ENCODE peak calls at places on chromosome 14, in seven cellular contexts. One of them, this sample, is unnamed.

GRCh38 chr14:76676539-76676938 is 84.7 kb upstream of the VASH1 start:
- DNase-seq in H9: no peak
- DNase-seq in fibroblast of villous mesenchyme: no peak
- DNase-seq in astrocyte of the spinal cord: no peak
- DNase-seq in endodermal cell: no peak
- DNase-seq in HFFc6: no peak
- DNase-seq in adrenal gland: no peak
- DNase-seq in this sample: no peak

GRCh38 chr14:39005044-39005736 is 97.8 kb downstream of the SEC23A start:
- DNase-seq in HFFc6: no peak
- DNase-seq in H9: no peak
- DNase-seq in endodermal cell: no peak
- DNase-seq in astrocyte of the spinal cord: no peak
- DNase-seq in adrenal gland: no peak
- DNase-seq in fibroblast of villous mesenchyme: peak
- DNase-seq in this sample: no peak

GRCh38 chr14:26528415-26529182 is 69.2 kb downstream of the NOVA1 start:
- DNase-seq in fibroblast of villous mesenchyme: no peak
- DNase-seq in adrenal gland: no peak
- DNase-seq in endodermal cell: no peak
- DNase-seq in HFFc6: no peak
- DNase-seq in H9: no peak
- DNase-seq in astrocyte of the spinal cord: peak
- DNase-seq in this sample: no peak

GRCh38 chr14:70804556-70805162 is 4.7 kb downstream of the MAP3K9 start:
- DNase-seq in endodermal cell: no peak
- DNase-seq in adrenal gland: no peak
- DNase-seq in HFFc6: no peak
- DNase-seq in H9: no peak
- DNase-seq in astrocyte of the spinal cord: no peak
- DNase-seq in fibroblast of villous mesenchyme: no peak
- DNase-seq in this sample: no peak

GRCh38 chr14:35435177-35435576 is 30.6 kb upstream of the NFKBIA start:
- DNase-seq in H9: no peak
- DNase-seq in adrenal gland: no peak
- DNase-seq in endodermal cell: no peak
- DNase-seq in HFFc6: peak
- DNase-seq in fibroblast of villous mesenchyme: no peak
- DNase-seq in astrocyte of the spinal cord: no peak
- DNase-seq in this sample: no peak

GRCh38 chr14:102930753-102931579 is 8.5 kb downstream of the AMN start:
- DNase-seq in fibroblast of villous mesenchyme: peak
- DNase-seq in adrenal gland: peak
- DNase-seq in HFFc6: no peak
- DNase-seq in H9: peak
- DNase-seq in endodermal cell: peak
- DNase-seq in astrocyte of the spinal cord: peak
- DNase-seq in this sample: no peak

GRCh38 chr14:65637780-65638179 is 225.2 kb downstream of the FUT8 start:
- DNase-seq in endodermal cell: no peak
- DNase-seq in astrocyte of the spinal cord: peak
- DNase-seq in HFFc6: no peak
- DNase-seq in adrenal gland: no peak
- DNase-seq in H9: no peak
- DNase-seq in fibroblast of villous mesenchyme: no peak
- DNase-seq in this sample: no peak

GRCh38 chr14:65255029-65255545 is 152.8 kb upstream of the MAX start:
- DNase-seq in astrocyte of the spinal cord: peak
- DNase-seq in endodermal cell: no peak
- DNase-seq in H9: no peak
- DNase-seq in HFFc6: peak
- DNase-seq in fibroblast of villous mesenchyme: peak
- DNase-seq in adrenal gland: no peak
- DNase-seq in this sample: no peak

GRCh38 chr14:61925732-61926445 is 163.7 kb downstream of the SNAPC1 start:
- DNase-seq in endodermal cell: no peak
- DNase-seq in fibroblast of villous mesenchyme: peak
- DNase-seq in adrenal gland: no peak
- DNase-seq in H9: no peak
- DNase-seq in HFFc6: peak
- DNase-seq in astrocyte of the spinal cord: peak
- DNase-seq in this sample: no peak

GRCh38 chr14:44316647-44317432 is 190.2 kb downstream of the FSCB start:
- DNase-seq in adrenal gland: peak
- DNase-seq in HFFc6: peak
- DNase-seq in fibroblast of villous mesenchyme: peak
- DNase-seq in endodermal cell: no peak
- DNase-seq in H9: no peak
- DNase-seq in astrocyte of the spinal cord: peak
- DNase-seq in this sample: peak

GRCh38 chr14:101108579-101109346 is 205.2 kb upstream of the RTL1 start:
- DNase-seq in endodermal cell: peak
- DNase-seq in H9: no peak
- DNase-seq in HFFc6: no peak
- DNase-seq in adrenal gland: no peak
- DNase-seq in fibroblast of villous mesenchyme: no peak
- DNase-seq in astrocyte of the spinal cord: no peak
- DNase-seq in this sample: no peak

GRCh38 chr14:24880689-24881088 is 169.3 kb downstream of the STXBP6 start:
- DNase-seq in fibroblast of villous mesenchyme: no peak
- DNase-seq in astrocyte of the spinal cord: no peak
- DNase-seq in endodermal cell: no peak
- DNase-seq in H9: no peak
- DNase-seq in adrenal gland: peak
- DNase-seq in HFFc6: no peak
- DNase-seq in this sample: no peak

GRCh38 chr14:68384335-68384734 is 408.5 kb downstream of the ZFP36L1 start:
- DNase-seq in HFFc6: no peak
- DNase-seq in H9: no peak
- DNase-seq in fibroblast of villous mesenchyme: peak
- DNase-seq in astrocyte of the spinal cord: no peak
- DNase-seq in endodermal cell: no peak
- DNase-seq in adrenal gland: peak
- DNase-seq in this sample: no peak

GRCh38 chr14:81105378-81105777 is 115.4 kb downstream of the GTF2A1 start:
- DNase-seq in fibroblast of villous mesenchyme: no peak
- DNase-seq in endodermal cell: no peak
- DNase-seq in H9: no peak
- DNase-seq in adrenal gland: no peak
- DNase-seq in HFFc6: no peak
- DNase-seq in astrocyte of the spinal cord: no peak
- DNase-seq in this sample: no peak

GRCh38 chr14:104422301-104423223 is 157.0 kb upstream of the C14orf180 start:
- DNase-seq in H9: no peak
- DNase-seq in astrocyte of the spinal cord: no peak
- DNase-seq in adrenal gland: no peak
- DNase-seq in fibroblast of villous mesenchyme: no peak
- DNase-seq in endodermal cell: no peak
- DNase-seq in HFFc6: no peak
- DNase-seq in this sample: no peak

GRCh38 chr14:76500011-76500410 is 124.1 kb downstream of the ESRRB start:
- DNase-seq in endodermal cell: peak
- DNase-seq in HFFc6: peak
- DNase-seq in fibroblast of villous mesenchyme: no peak
- DNase-seq in adrenal gland: no peak
- DNase-seq in H9: no peak
- DNase-seq in astrocyte of the spinal cord: no peak
- DNase-seq in this sample: no peak

GRCh38 chr14:85537526-85537925 is 7.6 kb downstream of the FLRT2 start:
- DNase-seq in endodermal cell: no peak
- DNase-seq in H9: no peak
- DNase-seq in astrocyte of the spinal cord: no peak
- DNase-seq in fibroblast of villous mesenchyme: no peak
- DNase-seq in HFFc6: no peak
- DNase-seq in adrenal gland: no peak
- DNase-seq in this sample: no peak

GRCh38 chr14:85534914-85535313 is 5.0 kb downstream of the FLRT2 start:
- DNase-seq in fibroblast of villous mesenchyme: peak
- DNase-seq in HFFc6: no peak
- DNase-seq in astrocyte of the spinal cord: no peak
- DNase-seq in adrenal gland: no peak
- DNase-seq in H9: no peak
- DNase-seq in endodermal cell: peak
- DNase-seq in this sample: no peak

GRCh38 chr14:85536835-85537195 is 6.9 kb downstream of the FLRT2 start:
- DNase-seq in fibroblast of villous mesenchyme: peak
- DNase-seq in H9: no peak
- DNase-seq in astrocyte of the spinal cord: no peak
- DNase-seq in endodermal cell: no peak
- DNase-seq in HFFc6: no peak
- DNase-seq in adrenal gland: no peak
- DNase-seq in this sample: no peak

GRCh38 chr14:85535316-85535715 is 5.4 kb downstream of the FLRT2 start:
- DNase-seq in H9: no peak
- DNase-seq in adrenal gland: no peak
- DNase-seq in endodermal cell: no peak
- DNase-seq in HFFc6: no peak
- DNase-seq in astrocyte of the spinal cord: no peak
- DNase-seq in fibroblast of villous mesenchyme: no peak
- DNase-seq in this sample: no peak

GRCh38 chr14:85535916-85536834 is 6.2 kb downstream of the FLRT2 start:
- DNase-seq in endodermal cell: peak
- DNase-seq in fibroblast of villous mesenchyme: peak
- DNase-seq in adrenal gland: peak
- DNase-seq in H9: no peak
- DNase-seq in astrocyte of the spinal cord: peak
- DNase-seq in HFFc6: peak
- DNase-seq in this sample: no peak
- TF ChIP-seq CTCF in endodermal cell: peak
- TF ChIP-seq CTCF in fibroblast of villous mesenchyme: peak
- TF ChIP-seq CTCF in adrenal gland: peak
- TF ChIP-seq CTCF in H9: peak
- TF ChIP-seq CTCF in astrocyte of the spinal cord: peak
- TF ChIP-seq CTCF in HFFc6: peak
- TF ChIP-seq CTCF in this sample: peak

GRCh38 chr14:58844544-58844943 is 206.8 kb downstream of the DACT1 start:
- DNase-seq in astrocyte of the spinal cord: no peak
- DNase-seq in HFFc6: no peak
- DNase-seq in fibroblast of villous mesenchyme: no peak
- DNase-seq in adrenal gland: no peak
- DNase-seq in H9: no peak
- DNase-seq in endodermal cell: no peak
- DNase-seq in this sample: no peak
- TF ChIP-seq CTCF in astrocyte of the spinal cord: no peak
- TF ChIP-seq CTCF in HFFc6: no peak
- TF ChIP-seq CTCF in fibroblast of villous mesenchyme: no peak
- TF ChIP-seq CTCF in adrenal gland: no peak
- TF ChIP-seq CTCF in H9: no peak
- TF ChIP-seq CTCF in endodermal cell: no peak
- TF ChIP-seq CTCF in this sample: no peak

DNA sequence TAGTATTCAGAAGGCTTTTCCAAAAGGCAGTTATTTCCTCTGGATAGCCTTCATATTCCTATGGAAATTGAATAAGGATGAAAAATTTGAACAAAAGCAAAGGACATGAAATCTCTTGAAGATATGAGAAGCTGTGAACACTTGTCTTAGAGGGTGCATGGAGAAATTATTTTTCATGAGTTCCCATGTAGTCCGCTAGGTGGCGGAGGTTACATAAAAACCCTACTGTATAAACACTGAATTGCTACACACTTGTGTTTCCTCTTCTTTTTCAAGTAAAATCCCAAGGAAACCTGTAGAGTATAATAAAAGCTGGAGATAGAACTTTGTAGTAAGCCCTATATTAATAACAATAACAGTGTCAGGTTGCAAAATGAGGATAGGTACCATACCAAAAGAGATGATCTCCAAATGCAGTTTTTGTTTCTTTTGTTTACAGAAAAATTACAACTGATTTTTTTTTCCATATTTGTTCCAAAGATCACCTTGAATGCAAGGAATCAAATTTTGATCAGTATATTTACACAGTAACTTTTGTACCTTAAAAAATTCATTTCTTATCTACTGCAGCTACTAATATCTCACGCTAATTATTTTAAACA is 37.8 kb upstream of the OR4E1 start:
- DNase-seq in HFFc6: peak
- DNase-seq in adrenal gland: peak
- DNase-seq in astrocyte of the spinal cord: peak
- DNase-seq in H9: no peak
- DNase-seq in fibroblast of villous mesenchyme: peak
- DNase-seq in endodermal cell: peak
- DNase-seq in this sample: no peak
- TF ChIP-seq CTCF in HFFc6: peak
- TF ChIP-seq CTCF in adrenal gland: peak
- TF ChIP-seq CTCF in astrocyte of the spinal cord: peak
- TF ChIP-seq CTCF in H9: peak
- TF ChIP-seq CTCF in fibroblast of villous mesenchyme: peak
- TF ChIP-seq CTCF in endodermal cell: peak
- TF ChIP-seq CTCF in this sample: peak

GRCh38 chr14:60648934-60649814 is at the start of gene SIX1:
- DNase-seq in astrocyte of the spinal cord: peak
- DNase-seq in H9: peak
- DNase-seq in adrenal gland: peak
- DNase-seq in HFFc6: peak
- DNase-seq in endodermal cell: peak
- DNase-seq in fibroblast of villous mesenchyme: peak
- DNase-seq in this sample: peak

GRCh38 chr14:60649815-60650381 is 621 bp upstream of the SIX1 start:
- DNase-seq in HFFc6: no peak
- DNase-seq in fibroblast of villous mesenchyme: no peak
- DNase-seq in adrenal gland: no peak
- DNase-seq in astrocyte of the spinal cord: peak
- DNase-seq in H9: peak
- DNase-seq in endodermal cell: peak
- DNase-seq in this sample: no peak

GRCh38 chr14:60647081-60647836 is 2.0 kb downstream of the SIX1 start:
- DNase-seq in HFFc6: peak
- DNase-seq in fibroblast of villous mesenchyme: no peak
- DNase-seq in endodermal cell: peak
- DNase-seq in adrenal gland: no peak
- DNase-seq in astrocyte of the spinal cord: peak
- DNase-seq in H9: peak
- DNase-seq in this sample: no peak

GRCh38 chr14:60647837-60648168 is 1.5 kb downstream of the SIX1 start:
- DNase-seq in adrenal gland: no peak
- DNase-seq in endodermal cell: peak
- DNase-seq in fibroblast of villous mesenchyme: no peak
- DNase-seq in HFFc6: no peak
- DNase-seq in astrocyte of the spinal cord: no peak
- DNase-seq in H9: no peak
- DNase-seq in this sample: no peak

DNA sequence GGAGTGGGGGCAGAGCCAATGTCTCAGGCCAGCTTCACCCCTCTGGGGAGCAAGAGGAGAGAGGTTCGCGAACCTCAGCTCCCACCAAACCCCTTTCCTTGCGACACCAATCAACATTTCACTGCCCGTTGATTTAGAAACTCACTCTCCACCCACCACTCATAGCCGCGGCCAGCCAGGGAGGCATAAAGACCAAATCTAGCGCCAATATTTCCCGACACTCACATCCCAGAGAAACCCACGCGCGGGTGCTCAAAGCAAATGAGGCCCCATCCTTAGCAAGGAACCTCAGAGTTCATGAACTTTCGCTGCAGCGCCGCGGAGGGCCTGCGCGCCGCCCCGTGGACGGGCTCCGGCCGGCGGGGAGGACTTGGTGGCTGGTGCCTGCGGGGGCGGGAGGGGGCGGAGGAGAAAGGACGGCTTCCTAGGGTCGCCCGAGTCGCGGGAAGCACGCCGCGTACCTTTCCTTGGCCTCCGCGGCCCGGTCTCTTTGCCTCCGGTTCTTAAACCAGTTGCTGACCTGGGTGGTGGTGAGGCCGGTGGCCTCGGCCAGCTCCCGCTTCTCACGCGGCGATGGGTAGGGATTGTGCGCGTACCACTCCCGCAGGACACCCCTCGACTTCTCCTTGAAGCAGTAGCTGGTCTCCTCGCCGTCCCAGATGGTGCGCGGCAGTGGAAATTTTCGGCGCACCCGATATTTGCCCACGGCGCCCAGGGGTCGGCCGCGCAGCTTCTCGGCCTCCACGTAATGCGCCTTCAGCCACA is 926 bp downstream of the SIX1 start:
- DNase-seq in astrocyte of the spinal cord: peak
- DNase-seq in adrenal gland: no peak
- DNase-seq in endodermal cell: peak
- DNase-seq in H9: peak
- DNase-seq in fibroblast of villous mesenchyme: no peak
- DNase-seq in HFFc6: no peak
- DNase-seq in this sample: no peak
- TF ChIP-seq CTCF in astrocyte of the spinal cord: no peak
- TF ChIP-seq CTCF in adrenal gland: no peak
- TF ChIP-seq CTCF in endodermal cell: no peak
- TF ChIP-seq CTCF in H9: no peak
- TF ChIP-seq CTCF in fibroblast of villous mesenchyme: no peak
- TF ChIP-seq CTCF in HFFc6: no peak
- TF ChIP-seq CTCF in this sample: no peak